ENCODE peak calls at places on chromosomes 5 and 9, in five cellular contexts. V is stomach, K is transverse colon, U is HCT116, B is SK-N-SH. S is an unnamed sample.
A peak's percentile ranks its signal among the peaks of the same experiment; 100 is the strongest.

GRCh38 chr9:89677696-89678393 is 73.0 kb downstream of the GADD45G start:
- DNase-seq in V (peak; percentile 55), K (no peak), U (no peak), B (peak; percentile 63), S (no peak)

GRCh38 chr5:138077064-138077696 is 6.7 kb upstream of the WNT8A start:
- DNase-seq in V (peak; percentile 72), K (peak; percentile 72), U (peak; percentile 62), B (peak; percentile 76), S (peak; percentile 22)

GRCh38 chr5:168712280-168712924 is 133.2 kb upstream of the PANK3 start:
- DNase-seq in V (no peak), K (no peak), U (peak; percentile 65), B (no peak), S (no peak)

GRCh38 chr5:10401499-10401898 is 40.2 kb upstream of the ROPN1L start:
- DNase-seq in V (no peak), K (no peak), U (no peak), B (no peak), S (no peak)

GRCh38 chr5:40041452-40041851 is 616.7 kb upstream of the DAB2 start:
- DNase-seq in V (no peak), K (no peak), U (no peak), B (no peak), S (no peak)

GRCh38 chr5:77167695-77168111 is 42.8 kb upstream of the PDE8B start:
- DNase-seq in V (no peak), K (no peak), U (no peak), B (no peak), S (no peak)

GRCh38 chr9:14565352-14565956 is 127.8 kb downstream of the ZDHHC21 start:
- DNase-seq in V (no peak), K (no peak), U (no peak), B (no peak), S (no peak)

GRCh38 chr9:5427005-5427404 is 10.7 kb downstream of the PLGRKT start:
- DNase-seq in V (no peak), K (no peak), U (no peak), B (no peak), S (no peak)

GRCh38 chr9:127015926-127016512 is 101.4 kb downstream of the RALGPS1 start:
- DNase-seq in V (no peak), K (no peak), U (no peak), B (no peak), S (no peak)

GRCh38 chr5:139275536-139276297 is 17.8 kb upstream of the MATR3 start:
- DNase-seq in V (no peak), K (peak; percentile 34), U (no peak), B (no peak), S (no peak)

GRCh38 chr5:140251527-140251973 is 51.4 kb downstream of the PFDN1 start:
- DNase-seq in V (no peak), K (no peak), U (peak; percentile 67), B (no peak), S (no peak)

GRCh38 chr9:137786511-137786920 is 91.1 kb upstream of the CACNA1B start:
- DNase-seq in V (no peak), K (no peak), U (no peak), B (no peak), S (no peak)

GRCh38 chr5:9249231-9249630 is 296.6 kb downstream of the SEMA5A start:
- DNase-seq in V (no peak), K (no peak), U (no peak), B (no peak), S (no peak)

DNA sequence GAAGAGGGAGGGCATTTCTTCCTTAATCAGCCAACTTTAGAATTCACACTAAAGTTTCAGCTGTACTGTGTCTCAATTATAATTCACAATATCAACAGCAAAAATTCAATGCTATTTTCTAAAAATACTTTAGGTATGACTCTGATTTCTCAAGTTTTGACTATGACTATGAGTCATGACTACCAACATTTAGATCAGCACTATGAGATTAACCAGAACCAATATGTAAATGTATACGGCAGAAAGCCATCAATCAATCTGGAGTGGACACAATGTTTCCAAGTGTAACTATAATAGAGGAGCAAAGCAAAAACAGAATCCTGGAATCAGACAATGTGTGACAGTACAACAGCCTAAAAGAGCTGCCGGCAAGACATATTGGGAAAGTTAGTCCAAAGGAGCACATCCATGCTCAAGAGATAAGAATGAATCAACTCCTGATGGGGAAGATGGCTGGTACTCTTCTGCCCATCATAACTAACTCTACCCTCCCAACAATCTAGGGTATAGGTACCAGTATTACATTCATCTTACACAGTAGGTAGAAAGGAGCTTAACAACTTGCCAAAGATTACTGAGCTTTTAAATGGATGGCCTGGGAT is 294.4 kb downstream of the SEMA5A start:
- DNase-seq in V (no peak), K (no peak), U (no peak), B (no peak), S (no peak)
- H3K27ac ChIP-seq in V (no peak overlapping the region), K (no peak overlapping the region), U (no peak overlapping the region), B (peak overlapping the region; percentile 34), S (no peak overlapping the region)

GRCh38 chr9:35071814-35072460 is 488 bp downstream of the VCP start:
- DNase-seq in V (peak; percentile 87), K (peak; percentile 85), U (peak; percentile 62), B (peak; percentile 92), S (peak; percentile 78)
- TF ChIP-seq POLR2AphosphoS5 in V (peak; percentile 79), K (peak; percentile 41), U (no peak), B (no peak), S (no peak)

DNA sequence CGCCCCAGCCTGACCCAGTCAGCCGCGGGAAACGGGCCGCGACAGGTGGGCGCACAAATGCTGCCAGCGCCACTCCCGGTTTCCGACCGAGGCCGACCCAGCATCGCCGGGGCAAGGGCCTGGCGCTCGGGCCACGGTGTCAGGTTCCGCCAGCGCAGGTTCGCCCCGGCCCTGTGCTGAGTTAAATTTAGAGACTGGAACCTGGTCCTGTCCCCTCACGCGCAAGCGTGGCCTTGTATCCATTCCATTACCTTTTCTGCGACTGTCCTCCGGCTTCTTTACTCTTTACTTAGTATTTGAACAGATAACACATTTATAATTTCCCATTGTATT is 372 bp upstream of the TRIM7 start:
- DNase-seq in V (no peak), K (no peak), U (no peak), B (no peak), S (no peak)
- H3K4me1 ChIP-seq in V (peaks cover 38% of the 10 kb centered on the region), K (peaks cover 33% of the 10 kb centered on the region), U (peaks cover 22% of the 10 kb centered on the region), B (peaks cover 21% of the 10 kb centered on the region), S (no peaks in the 10 kb centered on the region)

GRCh38 chr5:87900419-87900818 is 368.2 kb downstream of the TMEM161B start:
- DNase-seq in V (no peak), K (no peak), U (no peak), B (no peak), S (no peak)

GRCh38 chr5:87899109-87900100 is 369.2 kb downstream of the TMEM161B start:
- DNase-seq in V (no peak), K (no peak), U (no peak), B (no peak), S (no peak)
- H3K27ac ChIP-seq in V (no peak overlapping the region), K (peak overlapping the region; percentile 1), U (no peak overlapping the region), B (no peak overlapping the region), S (no peak overlapping the region)

DNA sequence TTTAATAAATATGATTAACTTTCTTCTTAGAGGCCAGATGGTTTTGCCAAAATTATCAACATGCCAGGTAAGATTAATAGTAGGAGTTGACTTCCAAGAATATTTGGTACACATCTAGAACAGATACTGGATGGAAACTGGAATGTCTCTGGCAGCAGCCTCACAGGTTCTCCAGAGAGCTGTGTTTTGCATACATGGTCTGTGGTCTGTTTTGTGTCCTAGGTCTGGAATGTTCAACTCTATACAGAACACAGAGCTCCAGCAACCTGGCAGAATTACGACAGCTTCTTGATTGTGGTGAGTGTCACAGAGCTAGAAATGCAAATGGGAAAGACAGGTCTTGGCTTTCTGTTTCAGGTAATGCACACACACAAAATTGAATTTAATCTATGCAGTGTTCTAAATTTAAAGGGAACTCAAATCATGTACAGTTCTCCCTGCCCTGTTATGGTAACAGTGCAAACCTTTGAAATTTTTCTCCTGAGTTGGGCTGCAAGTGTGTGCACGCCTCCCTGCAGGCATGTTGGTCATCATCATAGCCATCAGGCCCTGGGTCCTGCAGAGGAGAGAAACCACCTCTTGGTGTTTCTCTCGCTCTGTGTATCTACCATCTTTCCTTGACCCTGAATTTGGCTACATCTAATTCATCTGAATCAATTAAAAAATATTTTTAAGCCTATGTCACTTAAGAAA is 58.3 kb downstream of the PIK3R1 start:
- DNase-seq in V (no peak), K (no peak), U (no peak), B (no peak), S (no peak)
- TF ChIP-seq POLR2AphosphoS5 in V (no peak), K (peak; percentile 66), U (no peak), B (no peak), S (no peak)

GRCh38 chr9:468766-469496 is 254.3 kb downstream of the DOCK8 start:
- DNase-seq in V (no peak), K (peak; percentile 26), U (no peak), B (no peak), S (no peak)
- H3K4me1 ChIP-seq in V (peaks cover 29% of the 10 kb centered on the region), K (peaks cover 15% of the 10 kb centered on the region), U (peaks cover 6% of the 10 kb centered on the region), B (peaks cover 9% of the 10 kb centered on the region), S (no peaks in the 10 kb centered on the region)

DNA sequence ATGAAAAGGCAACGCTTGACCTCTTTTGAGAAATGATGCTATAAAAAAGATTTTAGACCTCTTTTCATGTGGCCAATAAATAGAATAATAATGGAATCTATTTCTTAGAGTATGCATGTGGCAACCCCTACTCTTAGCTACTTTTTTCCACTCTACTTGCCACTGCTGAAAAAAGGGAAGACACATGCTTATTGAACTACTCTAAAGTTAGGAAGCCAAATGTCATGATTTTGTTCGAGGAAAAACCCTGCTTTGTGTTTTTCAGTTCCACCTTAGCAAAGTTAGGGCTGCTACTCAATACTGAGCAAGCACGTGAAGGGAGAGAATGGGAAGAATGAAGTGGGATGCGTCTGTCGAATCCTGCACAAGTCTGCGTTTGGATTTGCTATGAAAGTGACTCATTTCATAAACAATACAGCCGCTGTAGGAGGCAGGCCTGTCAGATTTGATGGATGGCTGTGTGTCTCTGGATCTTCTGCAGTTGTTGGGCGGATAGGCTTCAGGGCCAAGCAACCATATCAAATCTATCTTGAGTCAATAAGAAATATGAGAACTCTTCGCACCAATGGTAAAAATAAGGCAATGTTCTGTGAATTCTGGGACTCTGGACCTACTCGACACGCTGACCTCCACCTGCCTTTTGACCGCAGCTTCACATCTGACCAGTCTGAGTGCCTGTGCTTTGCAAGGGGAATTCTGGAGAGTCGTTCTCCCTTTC is 333.6 kb downstream of the PIK3R1 start:
- DNase-seq in V (no peak), K (no peak), U (no peak), B (no peak), S (no peak)
- H3K27ac ChIP-seq in V (no peak overlapping the region), K (no peak overlapping the region), U (no peak overlapping the region), B (no peak overlapping the region), S (no peak overlapping the region)

GRCh38 chr9:131618071-131618479 is 72.8 kb downstream of the PRRT1B start:
- DNase-seq in V (peak; percentile 43), K (no peak), U (no peak), B (peak; percentile 77), S (no peak)

GRCh38 chr9:131619680-131620079 is 74.4 kb downstream of the PRRT1B start:
- DNase-seq in V (no peak), K (no peak), U (no peak), B (no peak), S (no peak)

GRCh38 chr9:131617611-131618010 is 72.3 kb downstream of the PRRT1B start:
- DNase-seq in V (no peak), K (no peak), U (no peak), B (no peak), S (no peak)

GRCh38 chr9:131616983-131617604 is 71.8 kb downstream of the PRRT1B start:
- DNase-seq in V (no peak), K (no peak), U (no peak), B (no peak), S (no peak)

DNA sequence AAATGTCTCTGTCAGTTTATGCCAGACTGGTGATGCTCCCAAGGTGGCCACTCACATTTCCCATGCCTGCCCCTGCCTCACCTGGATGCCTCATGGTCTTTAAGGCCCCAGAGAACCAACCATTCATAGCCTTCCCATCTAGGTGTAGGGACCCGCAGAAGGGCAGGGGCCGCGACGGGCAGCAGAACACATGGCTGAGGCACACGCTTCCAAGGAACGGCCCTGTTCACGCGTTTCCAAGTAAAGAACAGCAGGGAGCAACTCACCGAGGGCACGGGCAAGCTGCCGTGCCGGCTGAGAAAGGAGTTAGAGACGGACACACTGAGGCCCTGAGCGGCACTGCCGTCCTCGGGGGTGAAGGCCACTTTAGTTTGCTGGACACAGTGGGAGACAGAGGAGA is 73.5 kb downstream of the PRRT1B start:
- DNase-seq in V (no peak), K (no peak), U (no peak), B (no peak), S (no peak)
- TF ChIP-seq POLR2AphosphoS5 in V (no peak), K (no peak), U (no peak), B (no peak), S (no peak)

S was measured in breast epithelium.